ENCODE peak calls at places on chromosomes 11 and 22, in seven cellular contexts. U, T, J, G, S, B and E are unnamed samples.
A peak's percentile ranks its signal among the peaks of the same experiment; 100 is the strongest.

GRCh38 chr11:69774354-69775162 is 583 bp downstream of the FGF4 start:
- DNase-seq in U (no peak), T (no peak), J (no peak), G (no peak), S (no peak), B (no peak), E (no peak)

GRCh38 chr11:95698939-95699562 is 90.5 kb downstream of the FAM76B start:
- DNase-seq in U (no peak), T (no peak), J (no peak), G (no peak), S (no peak), B (no peak), E (no peak)

GRCh38 chr11:104776501-104777170 is 121.6 kb downstream of the CASP12 start:
- DNase-seq in U (no peak), T (no peak), J (no peak), G (no peak), S (no peak), B (no peak), E (no peak)

GRCh38 chr11:87358461-87358860 is 320.7 kb downstream of the TMEM135 start:
- DNase-seq in U (no peak), T (no peak), J (no peak), G (no peak), S (no peak), B (no peak), E (no peak)

GRCh38 chr11:65489706-65490310 is 9.0 kb upstream of the MALAT1 start:
- DNase-seq in U (no peak), T (no peak), J (no peak), G (no peak), S (no peak), B (no peak), E (peak; percentile 39)

GRCh38 chr22:17431179-17431578 is 61.9 kb downstream of the CECR2 start:
- DNase-seq in U (no peak), T (no peak), J (no peak), G (no peak), S (no peak), B (no peak), E (no peak)

GRCh38 chr22:16989915-16990314 is 18.1 kb downstream of the GAB4 start:
- DNase-seq in U (no peak), T (no peak), J (no peak), G (no peak), S (no peak), B (no peak), E (peak; percentile 0)

GRCh38 chr22:31093956-31094622 is 13.0 kb downstream of the SMTN start:
- DNase-seq in U (no peak), T (no peak), J (no peak), G (no peak), S (no peak), B (no peak), E (no peak)

GRCh38 chr11:96061730-96062524 is 138.0 kb upstream of the MTMR2 start:
- DNase-seq in U (peak; percentile 9), T (no peak), J (peak; percentile 39), G (no peak), S (no peak), B (no peak), E (peak; percentile 41)

GRCh38 chr11:85783758-85784157 is 27.2 kb downstream of the SYTL2 start:
- DNase-seq in U (no peak), T (no peak), J (no peak), G (no peak), S (no peak), B (no peak), E (no peak)

GRCh38 chr11:77129069-77129840 is 1.2 kb downstream of the MYO7A start:
- DNase-seq in U (no peak), T (no peak), J (no peak), G (no peak), S (no peak), B (no peak), E (no peak)

GRCh38 chr11:32437406-32438345 is 2.3 kb upstream of the WT1 start:
- DNase-seq in U (no peak), T (no peak), J (no peak), G (no peak), S (no peak), B (no peak), E (no peak)

GRCh38 chr11:2298131-2298794 is 3.5 kb downstream of the C11orf21 start:
- DNase-seq in U (no peak), T (no peak), J (peak; percentile 4), G (no peak), S (peak; percentile 11), B (no peak), E (no peak)

GRCh38 chr11:77104727-77105126 is 2.1 kb downstream of the OMP start:
- DNase-seq in U (no peak), T (no peak), J (no peak), G (no peak), S (no peak), B (no peak), E (peak; percentile 22)